ENCODE peak calls at places on chromosomes 12 and 14, in nine cellular contexts. One of them, this sample, is unnamed.

GRCh38 chr12:117699575-117699974 is 269.2 kb downstream of the KSR2 start:
- DNase-seq in progenitor cell of endocrine pancreas: no peak
- DNase-seq in testis: no peak
- DNase-seq in NCI-H1105: no peak
- DNase-seq in NCI-H524 treated with DMSO at 0.1 percent for 48 hours: no peak
- DNase-seq in skeletal muscle cell: no peak
- DNase-seq in NCI-H526: no peak
- DNase-seq in HCT116: no peak
- DNase-seq in neural progenitor cell: no peak
- DNase-seq in this sample: no peak

GRCh38 chr12:98793121-98793520 is 148.0 kb downstream of the APAF1 start:
- DNase-seq in progenitor cell of endocrine pancreas: no peak
- DNase-seq in testis: no peak
- DNase-seq in NCI-H1105: no peak
- DNase-seq in NCI-H524 treated with DMSO at 0.1 percent for 48 hours: no peak
- DNase-seq in skeletal muscle cell: no peak
- DNase-seq in NCI-H526: no peak
- DNase-seq in HCT116: no peak
- DNase-seq in neural progenitor cell: no peak
- DNase-seq in this sample: no peak

GRCh38 chr14:97713023-97713422 is 915.8 kb downstream of the VRK1 start:
- DNase-seq in progenitor cell of endocrine pancreas: no peak
- DNase-seq in testis: no peak
- DNase-seq in NCI-H1105: no peak
- DNase-seq in NCI-H524 treated with DMSO at 0.1 percent for 48 hours: no peak
- DNase-seq in skeletal muscle cell: peak; percentile 43
- DNase-seq in NCI-H526: no peak
- DNase-seq in HCT116: peak; percentile 73
- DNase-seq in neural progenitor cell: no peak
- DNase-seq in this sample: no peak

GRCh38 chr14:102464846-102465341 is 44.7 kb downstream of the ANKRD9 start:
- DNase-seq in progenitor cell of endocrine pancreas: no peak
- DNase-seq in testis: no peak
- DNase-seq in NCI-H1105: no peak
- DNase-seq in NCI-H524 treated with DMSO at 0.1 percent for 48 hours: no peak
- DNase-seq in skeletal muscle cell: no peak
- DNase-seq in NCI-H526: no peak
- DNase-seq in HCT116: no peak
- DNase-seq in neural progenitor cell: no peak
- DNase-seq in this sample: no peak

GRCh38 chr12:131933387-131933786 is 4.3 kb downstream of the PUS1 start:
- DNase-seq in progenitor cell of endocrine pancreas: no peak
- DNase-seq in testis: no peak
- DNase-seq in NCI-H1105: no peak
- DNase-seq in NCI-H524 treated with DMSO at 0.1 percent for 48 hours: no peak
- DNase-seq in skeletal muscle cell: no peak
- DNase-seq in NCI-H526: no peak
- DNase-seq in HCT116: no peak
- DNase-seq in neural progenitor cell: no peak
- DNase-seq in this sample: no peak

GRCh38 chr14:93044601-93045000 is 71.1 kb downstream of the ITPK1 start:
- DNase-seq in progenitor cell of endocrine pancreas: no peak
- DNase-seq in testis: no peak
- DNase-seq in NCI-H1105: no peak
- DNase-seq in NCI-H524 treated with DMSO at 0.1 percent for 48 hours: no peak
- DNase-seq in skeletal muscle cell: no peak
- DNase-seq in NCI-H526: no peak
- DNase-seq in HCT116: no peak
- DNase-seq in neural progenitor cell: no peak
- DNase-seq in this sample: no peak

GRCh38 chr12:121799175-121799841 is 4.5 kb upstream of the SETD1B start:
- DNase-seq in progenitor cell of endocrine pancreas: no peak
- DNase-seq in testis: peak; percentile 83
- DNase-seq in NCI-H1105: peak; percentile 77
- DNase-seq in NCI-H524 treated with DMSO at 0.1 percent for 48 hours: peak; percentile 25
- DNase-seq in skeletal muscle cell: no peak
- DNase-seq in NCI-H526: peak; percentile 77
- DNase-seq in HCT116: peak; percentile 75
- DNase-seq in neural progenitor cell: peak; percentile 61
- DNase-seq in this sample: peak; percentile 45

GRCh38 chr12:94674835-94675234 is 24.5 kb upstream of the TMCC3 start:
- DNase-seq in progenitor cell of endocrine pancreas: no peak
- DNase-seq in testis: peak; percentile 53
- DNase-seq in NCI-H1105: no peak
- DNase-seq in NCI-H524 treated with DMSO at 0.1 percent for 48 hours: no peak
- DNase-seq in skeletal muscle cell: no peak
- DNase-seq in NCI-H526: no peak
- DNase-seq in HCT116: no peak
- DNase-seq in neural progenitor cell: no peak
- DNase-seq in this sample: no peak

GRCh38 chr12:6465467-6466183 is 4.9 kb downstream of the VAMP1 start:
- DNase-seq in progenitor cell of endocrine pancreas: peak; percentile 63
- DNase-seq in testis: peak; percentile 72
- DNase-seq in NCI-H1105: peak; percentile 55
- DNase-seq in NCI-H524 treated with DMSO at 0.1 percent for 48 hours: no peak
- DNase-seq in skeletal muscle cell: no peak
- DNase-seq in NCI-H526: peak; percentile 35
- DNase-seq in HCT116: peak; percentile 54
- DNase-seq in neural progenitor cell: peak; percentile 82
- DNase-seq in this sample: no peak

GRCh38 chr12:52126605-52127578 is 47.4 kb downstream of the SMIM41 start:
- DNase-seq in progenitor cell of endocrine pancreas: no peak
- DNase-seq in testis: peak; percentile 85
- DNase-seq in NCI-H1105: no peak
- DNase-seq in NCI-H524 treated with DMSO at 0.1 percent for 48 hours: no peak
- DNase-seq in skeletal muscle cell: no peak
- DNase-seq in NCI-H526: no peak
- DNase-seq in HCT116: no peak
- DNase-seq in neural progenitor cell: no peak
- DNase-seq in this sample: no peak

This sample was measured in activated B cell treated with CpG ODN at 0.5 μM for 24 hours.